ENCODE peak calls at places on chromosomes 4 and X, in six cellular contexts. V is activated CD4-positive, alpha-beta T cell treated with anti-CD3 and anti-CD28 coated beads, Interleukin-2, amount 10 ng/mL, durations not matched to agents 7 days and 5 days; Q is MCF 10A; C is EH; D is stimulated activated naive CD8-positive, alpha-beta T cell treated with anti-CD3 and anti-CD28 coated beads, Interleukin-15, Interleukin-2, amounts not matched to agents 100 U/mL and 50 U/mL, for 24 hours; Z is AG04449. T is an unnamed sample.

GRCh38 chrX:40081679-40082068 is 16.1 kb downstream of the BCOR start:
- DNase-seq in Q (no peak), C (no peak), V (no peak), Z (no peak), D (no peak), T (no peak)

GRCh38 chrX:7996414-7996813 is 69.2 kb upstream of the PNPLA4 start:
- DNase-seq in D (peak; percentile 13), V (peak; percentile 12), C (peak; percentile 45), Q (peak; percentile 57), Z (no peak), T (peak; percentile 51)

GRCh38 chrX:115562492-115562872 is 1.5 kb downstream of the PLS3 start:
- DNase-seq in Z (no peak), V (no peak), Q (peak; percentile 32), D (no peak), C (peak; percentile 64), T (peak; percentile 58)

GRCh38 chrX:41935827-41936226 is 12.5 kb upstream of the CASK start:
- DNase-seq in Z (no peak), C (no peak), Q (no peak), V (no peak), D (no peak), T (no peak)

GRCh38 chr4:26345541-26345940 is 24.7 kb downstream of the RBPJ start:
- DNase-seq in D (no peak), Q (no peak), Z (no peak), C (no peak), V (no peak), T (no peak)

GRCh38 chr4:153518637-153519384 is 52.7 kb downstream of the TMEM131L start:
- DNase-seq in Q (no peak), Z (no peak), C (no peak), V (peak; percentile 37), D (no peak), T (no peak)

GRCh38 chrX:110847334-110847733 is 51.7 kb upstream of the CHRDL1 start:
- DNase-seq in Q (peak; percentile 79), C (peak; percentile 69), D (no peak), V (peak; percentile 40), Z (no peak), T (peak; percentile 70)

GRCh38 chr4:87657525-87657924 is 7.4 kb downstream of the DMP1 start:
- DNase-seq in Q (peak; percentile 72), Z (no peak), C (peak; percentile 67), V (no peak), D (no peak), T (peak; percentile 72)

GRCh38 chr4:2833671-2834000 is 10.0 kb upstream of the ADD1 start:
- DNase-seq in Q (no peak), V (no peak), C (no peak), D (no peak), Z (no peak), T (no peak)

GRCh38 chr4:185859106-185859505 is 47.1 kb upstream of the SORBS2 start:
- DNase-seq in C (peak; percentile 45), D (no peak), Z (no peak), V (no peak), Q (no peak), T (peak; percentile 62)

GRCh38 chr4:99934891-99935290 is 11.5 kb downstream of the DNAJB14 start:
- DNase-seq in D (no peak), Z (no peak), Q (no peak), C (no peak), V (no peak), T (no peak)

GRCh38 chrX:150372280-150372679 is 9.2 kb downstream of the MAMLD1 start:
- DNase-seq in D (no peak), Z (no peak), C (no peak), V (no peak), Q (no peak), T (no peak)

GRCh38 chr4:6591305-6591704 is 16.3 kb downstream of the MAN2B2 start:
- DNase-seq in C (no peak), Q (no peak), D (no peak), V (no peak), Z (no peak), T (no peak)

GRCh38 chr4:141675384-141675783 is 39.0 kb downstream of the IL15 start:
- DNase-seq in D (no peak), Q (no peak), V (no peak), Z (no peak), C (no peak), T (no peak)

GRCh38 chr4:60682901-60683300 is 517.2 kb upstream of the ADGRL3 start:
- DNase-seq in V (no peak), D (no peak), Z (peak; percentile 57), Q (no peak), C (peak; percentile 92), T (peak; percentile 1)

GRCh38 chr4:94941706-94942105 is 184.0 kb downstream of the BMPR1B start:
- DNase-seq in V (no peak), Z (no peak), C (no peak), D (no peak), Q (no peak), T (no peak)

GRCh38 chrX:40176256-40176978 is 78.7 kb upstream of the BCOR start:
- DNase-seq in Z (no peak), Q (no peak), V (peak; percentile 74), C (peak; percentile 41), D (peak; percentile 81), T (peak; percentile 54)

GRCh38 chr4:7719354-7720174 is 220.1 kb downstream of the AFAP1 start:
- DNase-seq in V (peak; percentile 65), C (peak; percentile 44), Q (peak; percentile 38), Z (no peak), D (peak; percentile 80), T (peak; percentile 38)

GRCh38 chr4:76881375-76881774 is 16.6 kb downstream of the SOWAHB start:
- DNase-seq in Q (peak; percentile 40), V (no peak), C (no peak), Z (no peak), D (no peak), T (no peak)

GRCh38 chr4:142402925-142403324 is 443.2 kb downstream of the INPP4B start:
- DNase-seq in V (no peak), D (no peak), C (peak; percentile 83), Q (peak; percentile 72), Z (no peak), T (peak; percentile 58)

GRCh38 chrX:129636175-129636681 is 18.5 kb downstream of the APLN start:
- DNase-seq in V (no peak), Z (no peak), D (no peak), Q (no peak), C (no peak), T (no peak)

GRCh38 chr4:139129206-139129605 is 47.8 kb downstream of the ELF2 start:
- DNase-seq in D (no peak), Z (no peak), V (no peak), C (peak; percentile 30), Q (no peak), T (no peak)

GRCh38 chr4:166724369-166724768 is 509.9 kb downstream of the SPOCK3 start:
- DNase-seq in C (no peak), Q (peak; percentile 14), Z (no peak), D (no peak), V (no peak), T (no peak)

GRCh38 chr4:8855781-8856245 is 15.8 kb downstream of the HMX1 start:
- DNase-seq in V (no peak), Z (no peak), C (no peak), D (no peak), Q (no peak), T (no peak)

GRCh38 chrX:42466706-42467105 is 311.3 kb downstream of the PPP1R2C start:
- DNase-seq in Q (peak; percentile 52), V (no peak), C (no peak), D (no peak), Z (no peak), T (no peak)

GRCh38 chr4:143586080-143586479 is 72.6 kb downstream of the SMARCA5 start:
- DNase-seq in Q (no peak), D (no peak), Z (peak; percentile 44), V (no peak), C (peak; percentile 83), T (peak; percentile 92)

GRCh38 chr4:145880355-145880960 is 58.2 kb downstream of the ZNF827 start:
- DNase-seq in Q (no peak), D (no peak), V (no peak), Z (no peak), C (no peak), T (no peak)

GRCh38 chrX:101619336-101619735 is 1.5 kb upstream of the ARMCX6 start:
- DNase-seq in D (no peak), V (no peak), C (peak; percentile 11), Q (peak; percentile 1), Z (no peak), T (no peak)

GRCh38 chr4:169810325-169811323 is 52.9 kb upstream of the HPF1 start:
- DNase-seq in Q (peak; percentile 86), V (peak; percentile 52), C (peak; percentile 77), D (no peak), Z (peak; percentile 52), T (peak; percentile 89)